ENCODE peak calls at places on chromosomes 7 and 10, in ten cellular contexts. W, N, O, K, R, J, T, F, Z and D are unnamed samples.
A peak's percentile ranks its signal among the peaks of the same experiment; 100 is the strongest.

GRCh38 chr7:105656922-105657521 is 75.7 kb upstream of the EFCAB10 start:
- DNase-seq in F (peak; percentile 47), T (no peak), W (no peak), N (no peak), K (peak; percentile 48), J (no peak), Z (peak; percentile 78), R (peak; percentile 54), O (peak; percentile 76), D (peak; percentile 55)

GRCh38 chr10:97270523-97271154 is 21.8 kb downstream of the ARHGAP19 start:
- DNase-seq in K (no peak), W (peak; percentile 16), F (no peak), R (no peak), Z (no peak), T (no peak), O (no peak), J (no peak), N (no peak), D (peak; percentile 41)

GRCh38 chr10:71963351-71963755 is 842 bp upstream of the CHST3 start:
- DNase-seq in K (no peak), R (no peak), T (no peak), W (no peak), F (no peak), J (no peak), O (no peak), N (no peak), Z (no peak), D (peak; percentile 46)

GRCh38 chr7:34603711-34604444 is 54.1 kb upstream of the NPSR1 start:
- DNase-seq in O (no peak), Z (no peak), K (no peak), T (no peak), J (no peak), N (no peak), R (no peak), F (no peak), W (no peak), D (no peak)

GRCh38 chr7:112654322-112655216 is 135.6 kb downstream of the TMEM168 start:
- DNase-seq in K (no peak), N (no peak), Z (no peak), O (no peak), T (no peak), F (no peak), W (no peak), J (no peak), R (no peak), D (no peak)

GRCh38 chr7:154907651-154908620 is 95.0 kb downstream of the PAXIP1 start:
- DNase-seq in Z (no peak), J (no peak), N (no peak), O (no peak), R (no peak), F (no peak), K (no peak), W (no peak), T (no peak), D (no peak)

GRCh38 chr10:62562101-62562500 is 187.9 kb downstream of the ZNF365 start:
- DNase-seq in O (no peak), R (no peak), F (no peak), Z (no peak), W (no peak), N (no peak), J (no peak), K (no peak), T (no peak), D (no peak)

GRCh38 chr7:130985361-130985760 is 251.4 kb upstream of the KLF14 start:
- DNase-seq in W (no peak), R (no peak), K (no peak), O (no peak), T (no peak), F (no peak), J (no peak), Z (no peak), N (no peak), D (no peak)

GRCh38 chr7:115015619-115016018 is 93.7 kb downstream of the MDFIC start:
- DNase-seq in O (no peak), Z (no peak), K (no peak), T (no peak), J (no peak), R (peak; percentile 40), N (no peak), W (peak; percentile 58), F (no peak), D (peak; percentile 30)

GRCh38 chr10:133030791-133031190 is 56.9 kb upstream of the ADGRA1 start:
- DNase-seq in F (no peak), W (no peak), K (no peak), Z (no peak), J (no peak), N (no peak), T (no peak), O (no peak), R (no peak), D (no peak)

GRCh38 chr10:45000138-45000763 is 472 bp upstream of the ZNF22 start:
- DNase-seq in K (peak; percentile 46), N (no peak), W (no peak), J (peak; percentile 54), O (no peak), Z (no peak), T (no peak), F (no peak), R (peak; percentile 84), D (peak; percentile 58)

GRCh38 chr10:23439452-23439919 is 611 bp downstream of the OTUD1 start:
- DNase-seq in N (no peak), Z (peak; percentile 34), K (no peak), R (no peak), T (no peak), W (no peak), J (no peak), O (no peak), F (no peak), D (no peak)

GRCh38 chr7:5348134-5349004 is 65.6 kb downstream of the SLC29A4 start:
- DNase-seq in R (no peak), W (no peak), T (no peak), O (no peak), K (no peak), J (no peak), N (no peak), F (peak; percentile 60), Z (no peak), D (no peak)

GRCh38 chr7:94908204-94909022 is 1.0 kb downstream of the PPP1R9A start:
- DNase-seq in J (peak; percentile 39), F (peak; percentile 65), R (peak; percentile 37), T (peak; percentile 58), O (no peak), Z (peak; percentile 42), W (no peak), N (no peak), K (peak; percentile 52), D (peak; percentile 32)